ENCODE peak calls at places on chromosomes 16 and 17, in four cellular contexts. R, T, E and P are unnamed samples.

GRCh38 chr16:884232-884631 is 83.7 kb upstream of the GNG13 start:
- DNase-seq in R (no peak), E (no peak), T (no peak), P (no peak)

GRCh38 chr16:48617711-48618148 is 7.8 kb upstream of the N4BP1 start:
- DNase-seq in E (no peak), R (no peak), T (peak; percentile 45), P (peak; percentile 50)

GRCh38 chr16:30786936-30787612 is at the start of gene ZNF629:
- DNase-seq in R (peak; percentile 87), E (peak; percentile 84), T (no peak), P (no peak)

GRCh38 chr16:18958621-18959578 is 24.8 kb upstream of the TMC7 start:
- DNase-seq in E (no peak), T (no peak), R (peak; percentile 33), P (no peak)

GRCh38 chr16:11510178-11510973 is 76.3 kb downstream of the LITAF start:
- DNase-seq in T (no peak), E (no peak), R (no peak), P (no peak)

GRCh38 chr17:16906670-16907069 is 65.2 kb downstream of the TNFRSF13B start:
- DNase-seq in E (no peak), R (no peak), T (no peak), P (no peak)

GRCh38 chr17:8326591-8327583 is 12.8 kb upstream of the ODF4 start:
- DNase-seq in R (peak; percentile 60), E (peak; percentile 57), T (no peak), P (no peak)

GRCh38 chr17:77935121-77935571 is 23.4 kb upstream of the TNRC6C start:
- DNase-seq in E (no peak), T (no peak), R (no peak), P (no peak)

GRCh38 chr17:17853811-17854527 is 17.2 kb upstream of the SREBF1 start:
- DNase-seq in T (no peak), R (no peak), E (no peak), P (no peak)

GRCh38 chr17:58326609-58327341 is 1.8 kb downstream of the TSPOAP1 start:
- DNase-seq in E (no peak), T (no peak), R (no peak), P (no peak)

GRCh38 chr17:4326112-4326511 is 40.4 kb downstream of the UBE2G1 start:
- DNase-seq in T (no peak), R (no peak), E (no peak), P (no peak)

GRCh38 chr17:31663576-31663975 is 195.5 kb downstream of the COPRS start:
- DNase-seq in T (no peak), E (no peak), R (no peak), P (no peak)

GRCh38 chr17:3906881-3907280 is 9.4 kb downstream of the P2RX1 start:
- DNase-seq in T (no peak), R (no peak), E (no peak), P (no peak)

GRCh38 chr17:71633391-71633849 is 487.4 kb upstream of the SOX9 start:
- DNase-seq in E (no peak), R (peak; percentile 20), T (peak; percentile 48), P (peak; percentile 83)

GRCh38 chr16:74557275-74557674 is 49.6 kb downstream of the GLG1 start:
- DNase-seq in T (no peak), R (no peak), E (no peak), P (no peak)

GRCh38 chr16:74107795-74108610 is 188.6 kb upstream of the PSMD7 start:
- DNase-seq in E (peak; percentile 76), R (peak; percentile 60), T (no peak), P (no peak)

GRCh38 chr17:17119533-17119932 is 77.3 kb downstream of the MPRIP start:
- DNase-seq in T (no peak), R (no peak), E (no peak), P (no peak)

GRCh38 chr16:49776085-49776501 is 79.8 kb downstream of the ZNF423 start:
- DNase-seq in R (no peak), T (no peak), E (peak; percentile 68), P (no peak)

GRCh38 chr17:37792787-37793186 is 47.9 kb upstream of the HNF1B start:
- DNase-seq in E (no peak), R (no peak), T (no peak), P (no peak)

GRCh38 chr16:77677129-77677528 is 45.2 kb upstream of the NUDT7 start:
- DNase-seq in T (no peak), R (no peak), E (no peak), P (no peak)

GRCh38 chr17:66508896-66509843 is 206.8 kb downstream of the PRKCA start:
- DNase-seq in E (no peak), T (peak; percentile 49), R (peak; percentile 40), P (peak; percentile 73)

GRCh38 chr17:77097772-77098171 is 43.0 kb upstream of the SEC14L1 start:
- DNase-seq in R (no peak), E (no peak), T (no peak), P (no peak)

GRCh38 chr16:56605475-56605874 is 2.9 kb upstream of the MT2A start:
- DNase-seq in E (no peak), R (no peak), T (no peak), P (no peak)

GRCh38 chr16:72837846-72838661 is 209.9 kb downstream of the ZFHX3 start:
- DNase-seq in T (no peak), R (no peak), E (no peak), P (no peak)

GRCh38 chr17:37642706-37643105 is 540 bp downstream of the DDX52 start:
- DNase-seq in R (peak; percentile 28), T (no peak), E (no peak), P (no peak)

GRCh38 chr16:79644977-79645667 is 44.6 kb upstream of the MAF start:
- DNase-seq in R (no peak), T (no peak), E (no peak), P (no peak)

DNA sequence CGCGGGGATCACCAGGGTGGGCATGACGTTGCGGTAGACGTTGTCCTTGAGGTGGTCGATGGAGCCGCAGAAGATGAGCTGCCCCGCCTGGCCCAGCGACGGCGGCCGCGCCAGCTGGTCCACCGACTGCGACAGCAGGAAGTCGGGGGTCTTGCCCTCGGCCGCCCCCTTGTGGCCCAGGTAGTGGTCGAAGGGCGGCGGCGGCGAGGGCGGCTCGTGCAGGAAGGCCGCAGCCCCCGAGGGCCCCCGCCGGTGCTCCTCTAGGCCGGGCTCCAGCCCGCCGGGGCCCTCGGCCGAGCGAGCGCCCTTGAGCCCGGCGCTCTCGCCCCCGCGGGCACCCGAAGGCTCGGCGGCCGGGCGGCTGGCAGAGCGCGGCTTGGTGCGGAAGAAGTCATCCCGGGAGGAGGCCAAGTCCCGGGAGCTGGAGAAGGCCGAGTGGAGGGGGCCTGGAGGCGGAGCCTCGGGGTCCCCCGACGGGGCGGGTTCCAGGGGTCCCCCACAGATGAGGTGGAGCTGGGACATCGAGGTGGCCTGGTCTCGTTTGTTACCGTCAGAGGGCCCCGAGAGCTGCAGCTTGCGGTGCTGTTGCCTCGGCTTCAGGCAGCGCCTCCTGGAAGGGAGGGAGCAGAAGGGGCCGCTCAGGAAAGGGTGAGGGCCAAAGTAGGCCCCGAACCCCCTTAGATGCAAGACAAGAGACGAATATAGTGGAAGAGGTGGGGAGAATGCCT is 8.9 kb downstream of the FAM171A2 start:
- DNase-seq in T (no peak), R (peak; percentile 74), E (peak; percentile 95), P (no peak)
- TF ChIP-seq CTCF in T (peak; percentile 24), R (peak; percentile 51), E (peak; percentile 92), P (peak; percentile 39)

GRCh38 chr16:81633147-81633619 is 145.9 kb upstream of the PLCG2 start:
- DNase-seq in R (no peak), E (no peak), T (no peak), P (no peak)
- TF ChIP-seq CTCF in R (peak; percentile 2), E (peak; percentile 44), T (no peak), P (no peak)

GRCh38 chr17:42553161-42553818 is 567 bp downstream of the HSD17B1 start:
- DNase-seq in E (peak; percentile 40), T (no peak), R (no peak), P (no peak)

GRCh38 chr17:42555122-42555622 is 2.4 kb downstream of the HSD17B1 start:
- DNase-seq in E (no peak), T (no peak), R (no peak), P (no peak)

GRCh38 chr17:42553866-42554249 is 1.1 kb downstream of the HSD17B1 start:
- DNase-seq in T (no peak), R (no peak), E (no peak), P (no peak)

GRCh38 chr17:42559076-42559475 is 2.9 kb upstream of the COASY start:
- DNase-seq in E (no peak), R (no peak), T (no peak), P (no peak)

GRCh38 chr17:42554250-42555121 is 1.8 kb downstream of the HSD17B1 start:
- DNase-seq in R (peak; percentile 92), T (no peak), E (peak; percentile 97), P (no peak)
- TF ChIP-seq CTCF in R (no peak), T (no peak), E (no peak), P (no peak)

GRCh38 chr17:81705518-81706231 is 2.5 kb downstream of the MRPL12 start:
- DNase-seq in R (no peak), E (no peak), T (no peak), P (no peak)

GRCh38 chr17:81700353-81701287 is 2.5 kb upstream of the MRPL12 start:
- DNase-seq in T (no peak), R (no peak), E (no peak), P (no peak)

GRCh38 chr17:81701288-81702071 is 1.7 kb upstream of the MRPL12 start:
- DNase-seq in T (no peak), R (peak; percentile 40), E (no peak), P (no peak)

GRCh38 chr17:81703747-81704654 is 834 bp downstream of the MRPL12 start:
- DNase-seq in E (no peak), R (no peak), T (no peak), P (no peak)

GRCh38 chr17:81702934-81703746 is at the start of gene MRPL12:
- DNase-seq in R (peak; percentile 98), T (peak; percentile 73), E (peak; percentile 96), P (peak; percentile 33)
- TF ChIP-seq CTCF in R (no peak), T (no peak), E (peak; percentile 46), P (peak; percentile 12)

DNA sequence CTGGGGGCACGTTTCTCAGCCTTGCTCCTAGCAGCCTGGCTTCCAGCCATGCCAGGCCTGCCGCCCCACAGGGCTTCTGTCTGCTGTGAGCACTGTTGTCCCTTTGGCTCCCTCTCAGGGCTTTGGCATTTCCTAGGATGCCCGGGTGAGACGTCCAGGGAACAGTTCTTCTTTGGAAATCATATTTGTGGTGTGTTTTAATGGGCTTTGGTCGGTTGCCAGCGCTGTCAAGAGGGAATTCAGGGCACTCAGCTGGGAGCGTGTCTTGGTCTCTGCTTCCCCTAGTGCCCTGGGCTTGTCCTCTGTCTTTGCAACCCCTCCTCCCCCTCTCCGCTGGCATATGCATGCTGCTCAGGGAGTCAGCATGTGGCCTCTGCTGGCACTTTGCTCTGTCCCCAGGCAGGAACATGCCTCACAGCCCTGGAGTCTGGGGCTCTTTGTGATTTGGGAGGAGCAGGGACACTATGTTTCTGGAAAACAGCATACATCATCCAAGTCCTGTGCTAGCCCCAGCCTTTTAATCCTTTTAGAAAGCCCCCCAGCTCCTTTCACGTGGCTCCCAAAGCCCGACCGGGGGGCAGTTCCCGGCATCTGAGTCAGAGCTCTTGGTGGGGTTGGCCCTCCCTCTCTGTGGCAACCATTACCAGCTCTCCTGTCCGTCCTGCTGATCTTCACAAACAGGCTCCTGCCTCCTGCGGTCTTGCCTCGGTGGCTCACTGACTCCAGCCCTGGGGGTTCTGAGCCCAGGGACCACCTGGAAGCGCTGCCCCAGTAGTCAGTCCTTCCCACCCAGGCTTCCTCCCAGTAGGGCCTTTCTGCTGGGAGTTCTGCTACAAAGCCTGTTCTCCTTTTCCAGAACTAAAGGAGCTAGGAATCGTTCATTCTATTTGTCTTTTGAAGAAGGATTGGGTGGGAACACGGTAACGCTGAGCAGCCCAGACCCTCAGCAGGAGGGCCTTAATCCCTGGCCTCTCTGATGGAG is 26.7 kb downstream of the SAP30BP start:
- DNase-seq in R (peak; percentile 57), E (peak; percentile 30), T (peak; percentile 68), P (peak; percentile 84)
- TF ChIP-seq CTCF in R (no peak), E (no peak), T (peak; percentile 26), P (peak; percentile 41)